ENCODE peak calls at places on chromosomes 16 and 17, in six cellular contexts. O is PC-3, L is neural progenitor cell, H is GM23338, F is GM23248, P is hepatocyte. E is an unnamed sample.

GRCh38 chr16:29877266-29877961 is 14.4 kb upstream of the CDIPT start:
- DNase-seq in H (peak), L (peak), P (peak), O (no peak), F (peak), E (no peak)

GRCh38 chr17:63435681-63436522 is 10.2 kb downstream of the CYB561 start:
- DNase-seq in F (no peak), L (no peak), O (peak), H (peak), P (no peak), E (no peak)

GRCh38 chr17:50064253-50064991 is 8.5 kb downstream of the ITGA3 start:
- DNase-seq in P (peak), O (peak), F (peak), L (no peak), H (peak), E (peak)

GRCh38 chr17:77834170-77835115 is 124.1 kb upstream of the TNRC6C start:
- DNase-seq in P (peak), F (peak), L (peak), H (no peak), O (peak), E (peak)

GRCh38 chr17:40313660-40314556 is 4.9 kb downstream of the RARA start:
- DNase-seq in P (no peak), O (peak), L (no peak), F (peak), H (no peak), E (no peak)

GRCh38 chr16:57284206-57284951 is at the start of gene PLLP:
- DNase-seq in F (peak), O (peak), H (peak), P (peak), L (peak), E (no peak)

GRCh38 chr17:64750478-64750877 is 88.4 kb upstream of the SMURF2 start:
- DNase-seq in O (no peak), L (no peak), F (no peak), H (no peak), P (no peak), E (no peak)

GRCh38 chr17:60103957-60104356 is 25.2 kb upstream of the HEATR6 start:
- DNase-seq in O (no peak), L (no peak), F (peak), P (no peak), H (no peak), E (no peak)

GRCh38 chr16:88642881-88643545 is 4.6 kb downstream of the IL17C start:
- DNase-seq in O (no peak), H (peak), F (no peak), P (no peak), L (no peak), E (no peak)

GRCh38 chr17:45131616-45132301 is 556 bp downstream of the PLCD3 start:
- DNase-seq in O (peak), P (peak), F (peak), H (peak), L (peak), E (no peak)

GRCh38 chr16:23424292-23424958 is 28.6 kb downstream of the COG7 start:
- DNase-seq in H (no peak), O (peak), L (no peak), F (no peak), P (no peak), E (peak)

GRCh38 chr17:40350410-40351184 is 13.9 kb downstream of the GJD3 start:
- DNase-seq in P (peak), O (no peak), L (peak), H (peak), F (no peak), E (no peak)

GRCh38 chr16:59042296-59042695 is 308.2 kb upstream of the GOT2 start:
- DNase-seq in L (no peak), P (no peak), O (no peak), F (no peak), H (no peak), E (peak)

GRCh38 chr16:56226187-56226586 is 34.9 kb downstream of the GNAO1 start:
- DNase-seq in L (no peak), P (no peak), O (no peak), F (no peak), H (no peak), E (no peak)

GRCh38 chr17:55770220-55770870 is 19.5 kb downstream of the PCTP start:
- DNase-seq in L (peak), H (peak), O (peak), P (peak), F (peak), E (peak)

GRCh38 chr17:68592667-68593330 is 8.4 kb downstream of the FAM20A start:
- DNase-seq in L (no peak), H (no peak), O (no peak), F (peak), P (no peak), E (no peak)

GRCh38 chr16:88931373-88931900 is 45.6 kb downstream of the CBFA2T3 start:
- DNase-seq in H (no peak), F (no peak), O (no peak), P (no peak), L (no peak), E (no peak)

DNA sequence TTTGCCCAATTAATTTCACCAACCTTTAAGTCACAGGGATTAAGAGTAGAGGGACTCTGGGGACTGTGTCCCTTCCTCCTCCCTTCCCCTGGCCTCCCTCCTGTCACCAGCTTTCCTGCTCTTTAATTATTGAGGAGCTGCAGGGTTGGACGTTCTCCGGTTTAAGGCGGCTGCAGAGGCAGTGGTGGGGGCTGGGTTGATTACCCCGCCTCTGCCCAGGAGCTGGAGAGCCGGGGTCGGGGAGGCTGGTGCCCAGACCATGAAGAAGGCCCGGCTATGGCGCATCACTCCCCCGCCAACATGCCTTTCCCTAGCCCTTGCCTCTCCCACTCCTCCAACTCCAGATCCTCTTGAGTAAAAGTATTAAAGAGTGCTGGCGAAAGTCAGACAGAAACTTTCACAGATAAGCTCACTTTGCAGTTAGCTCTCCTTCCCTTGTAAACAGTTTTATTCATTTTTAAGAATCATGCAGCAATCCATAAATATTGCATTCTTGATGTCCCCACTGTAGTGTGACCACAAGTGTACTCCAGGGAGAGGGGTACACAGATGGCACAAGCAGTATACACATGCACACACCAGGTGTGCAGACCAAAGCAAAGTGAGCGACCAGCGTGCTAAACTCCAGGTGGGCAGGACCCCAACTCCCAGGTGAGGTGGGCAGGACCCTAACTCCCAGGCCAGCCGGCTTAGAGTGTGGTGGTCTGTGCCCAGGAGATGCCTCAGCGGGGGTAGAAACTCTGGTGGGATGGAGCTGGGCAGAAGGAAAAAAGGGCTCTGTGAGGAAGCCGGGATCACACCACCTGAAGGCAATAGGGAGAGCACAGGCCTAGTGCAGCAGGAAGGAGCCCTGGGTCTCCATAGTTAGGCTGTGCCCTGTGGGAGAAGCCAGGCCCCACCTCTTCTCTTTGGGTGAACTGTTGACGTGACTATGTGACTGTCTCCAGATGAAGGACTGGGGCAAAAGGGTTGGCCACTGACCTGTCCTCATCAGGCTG is 1.3 kb upstream of the FOXJ1 start:
- DNase-seq in H (peak), L (peak), F (no peak), O (no peak), P (no peak), E (no peak)
- TF ChIP-seq EZH2 in H (no peak), L (no peak), F (no peak), O (no peak), P (no peak), E (no peak)

DNA sequence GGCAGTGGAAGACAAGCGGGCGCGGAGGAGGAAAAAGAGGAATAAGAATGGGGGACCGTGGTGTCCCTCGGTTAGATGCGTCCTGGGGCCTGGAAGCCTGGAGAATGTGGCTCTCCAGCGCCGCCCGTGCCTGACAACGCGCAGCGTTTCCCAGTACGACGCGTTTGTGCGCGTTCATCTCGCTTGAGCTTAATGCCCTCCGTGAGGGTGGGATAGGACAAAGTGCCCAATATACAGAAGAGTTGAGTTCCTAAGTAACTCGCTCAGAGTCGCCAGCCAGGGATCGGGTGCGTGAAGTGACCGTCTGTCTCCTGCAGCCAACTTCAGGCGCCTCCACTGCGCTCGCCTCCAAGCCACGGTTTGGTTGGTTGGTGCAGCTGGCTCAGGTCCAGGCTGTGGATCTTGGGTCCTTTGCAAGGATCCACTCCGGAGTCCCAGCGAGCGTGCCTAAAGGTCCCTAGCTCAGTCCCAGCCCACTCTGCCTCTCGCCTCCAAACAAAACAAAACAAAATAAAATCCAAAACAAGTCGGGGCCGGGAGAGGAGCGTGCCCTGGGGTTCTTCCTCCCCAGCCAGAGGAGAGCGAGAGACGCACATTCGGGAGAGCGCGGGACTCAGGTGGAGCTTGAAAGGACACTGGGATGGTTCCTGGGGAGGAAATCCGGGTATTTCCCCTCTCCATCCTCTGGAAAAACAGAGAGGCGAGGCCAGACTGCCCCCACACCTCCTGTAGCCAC is 951 bp downstream of the GALR2 start:
- DNase-seq in L (peak), P (no peak), H (peak), O (no peak), F (peak), E (no peak)
- TF ChIP-seq EZH2 in L (no peak), P (no peak), H (peak), O (peak), F (peak), E (no peak)

GRCh38 chr17:42784361-42784760 is 4.0 kb downstream of the WNK4 start:
- DNase-seq in P (no peak), H (no peak), L (no peak), O (no peak), F (no peak), E (no peak)
- TF ChIP-seq EZH2 in P (no peak), H (no peak), L (no peak), O (no peak), F (no peak), E (no peak)

DNA sequence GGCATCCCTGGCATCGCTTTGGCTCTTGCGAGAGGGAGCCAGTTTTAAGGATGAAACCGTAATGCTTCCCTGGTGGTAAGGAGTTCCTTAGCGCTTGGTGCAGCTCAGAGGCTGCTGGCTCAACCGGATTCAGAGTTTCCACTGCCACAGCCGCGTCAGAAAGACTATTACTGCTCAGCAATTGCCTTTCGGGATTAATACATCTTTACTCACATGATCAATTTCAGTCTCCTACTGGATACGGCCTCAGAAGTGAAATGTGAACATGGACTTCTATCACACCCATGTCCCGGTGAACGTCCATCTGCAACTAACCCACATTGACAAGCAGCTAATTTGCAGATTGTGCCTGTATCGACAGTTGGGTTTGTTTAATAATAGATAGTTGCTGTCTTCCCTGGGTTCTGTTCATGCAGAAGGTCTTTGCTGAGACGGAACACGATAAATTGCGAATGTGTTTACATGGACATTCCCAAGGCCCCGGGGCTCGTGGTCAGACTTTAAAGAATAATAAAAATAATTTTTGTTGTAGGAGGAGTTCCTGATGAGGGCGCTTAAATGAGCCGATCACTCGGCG is 175.4 kb downstream of the ENGASE start:
- DNase-seq in F (no peak), L (no peak), H (no peak), P (no peak), O (no peak), E (no peak)
- TF ChIP-seq EZH2 in F (no peak), L (no peak), H (no peak), P (no peak), O (no peak), E (no peak)

E was measured in astrocyte.